ENCODE peak calls at places on chromosomes 3 and 15, in four cellular contexts. L is K562, G is HepG2, K is WTC11. W is an unnamed sample.
A peak's percentile ranks its signal among the peaks of the same experiment; 100 is the strongest.

GRCh38 chr15:73560501-73561117 is 72.6 kb downstream of the NPTN start:
- DNase-seq in L (peak; percentile 24), G (peak; percentile 61), K (no peak), W (peak; percentile 24)

GRCh38 chr3:71684752-71685151 is 40.5 kb downstream of the EIF4E3 start:
- DNase-seq in L (no peak), G (no peak), K (no peak), W (no peak)

GRCh38 chr3:8608791-8609171 is 35.8 kb downstream of the SSUH2 start:
- DNase-seq in L (no peak), G (no peak), K (no peak), W (no peak)

GRCh38 chr3:20622304-20622703 is 436.3 kb upstream of the SGO1 start:
- DNase-seq in L (no peak), G (no peak), K (no peak), W (no peak)

GRCh38 chr3:101936419-101937331 is 87.4 kb downstream of the NFKBIZ start:
- DNase-seq in L (no peak), G (no peak), K (no peak), W (no peak)

GRCh38 chr15:66841953-66842681 is 140.1 kb downstream of the SMAD6 start:
- DNase-seq in L (peak; percentile 75), G (peak; percentile 54), K (peak; percentile 67), W (peak; percentile 59)

GRCh38 chr3:132289311-132289710 is 27.9 kb upstream of the ACP3 start:
- DNase-seq in L (no peak), G (no peak), K (no peak), W (no peak)

GRCh38 chr3:149581681-149582349 is 76.0 kb downstream of the WWTR1 start:
- DNase-seq in L (no peak), G (no peak), K (no peak), W (no peak)

GRCh38 chr3:101381809-101382208 is 61.4 kb upstream of the IMPG2 start:
- DNase-seq in L (peak; percentile 8), G (peak; percentile 23), K (no peak), W (peak; percentile 47)

GRCh38 chr3:148087601-148088371 is 609.9 kb upstream of the AGTR1 start:
- DNase-seq in L (no peak), G (no peak), K (no peak), W (no peak)
- TF ChIP-seq SP1 in L (no peak), G (no peak), K (no peak), W (no peak)

DNA sequence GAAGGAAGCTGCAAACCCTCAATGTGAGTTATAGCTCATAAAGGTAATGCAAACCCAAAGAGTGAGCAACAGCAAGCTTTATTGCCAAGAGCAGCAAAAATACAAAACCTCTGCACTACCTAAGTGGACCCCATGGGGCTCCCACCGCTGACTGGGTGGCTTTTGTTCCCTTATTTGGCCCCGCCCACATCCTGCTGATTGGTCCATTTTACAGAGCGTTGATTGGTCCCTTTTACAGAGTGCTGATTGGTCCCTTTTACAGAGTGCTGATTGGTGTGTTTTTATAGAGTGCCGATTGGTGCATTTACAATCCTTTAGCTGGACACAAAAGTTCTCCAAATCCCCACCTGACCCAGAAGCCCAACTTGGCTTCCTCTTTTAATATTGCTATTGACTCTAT is 154.5 kb upstream of the NSMCE3 start:
- DNase-seq in L (peak; percentile 35), G (no peak), K (no peak), W (no peak)
- TF ChIP-seq SP1 in L (no peak), G (no peak), K (no peak), W (no peak)

DNA sequence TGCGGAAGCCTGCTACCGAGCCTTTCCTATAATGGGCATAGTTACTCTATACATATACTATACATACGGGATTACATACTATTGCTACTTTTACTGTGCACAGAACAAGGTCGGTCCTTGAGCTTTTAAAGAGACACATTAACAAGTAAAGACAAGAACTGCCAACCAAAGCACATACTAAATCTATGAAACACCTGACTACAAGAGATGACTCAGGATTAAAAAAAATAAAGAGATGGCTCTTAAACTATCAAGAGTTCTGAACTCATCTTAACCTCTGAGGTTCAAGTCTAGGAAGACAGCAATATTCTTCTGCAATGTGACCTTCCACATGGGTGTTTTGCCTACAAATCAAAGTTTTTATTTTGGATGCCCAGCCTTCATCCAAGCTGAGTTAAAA is 106.8 kb downstream of the TNIK start:
- DNase-seq in L (no peak), G (no peak), K (no peak), W (no peak)
- TF ChIP-seq SP1 in L (no peak), G (no peak), K (no peak), W (no peak)

DNA sequence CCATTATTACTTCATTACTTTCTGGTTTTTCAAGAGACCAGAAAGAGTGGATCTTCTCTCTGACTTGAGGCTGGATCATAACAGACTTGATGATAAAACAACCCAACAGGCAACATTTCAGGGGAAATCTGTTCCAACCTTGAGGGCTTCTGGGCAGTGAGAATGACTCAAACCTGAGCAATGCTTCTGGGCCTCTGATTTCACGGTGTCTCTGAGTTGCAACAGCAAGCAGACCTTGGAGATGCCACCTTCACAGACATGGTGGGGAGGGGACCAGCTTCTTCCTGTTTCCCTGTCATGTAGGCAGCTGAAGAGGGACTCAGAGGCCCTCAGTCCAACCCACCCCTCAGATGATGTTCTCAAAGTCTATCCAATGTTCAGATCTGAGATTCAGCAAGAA is 104.0 kb downstream of the ABHD5 start:
- DNase-seq in L (no peak), G (no peak), K (no peak), W (no peak)
- TF ChIP-seq SP1 in L (no peak), G (no peak), K (no peak), W (no peak)

DNA sequence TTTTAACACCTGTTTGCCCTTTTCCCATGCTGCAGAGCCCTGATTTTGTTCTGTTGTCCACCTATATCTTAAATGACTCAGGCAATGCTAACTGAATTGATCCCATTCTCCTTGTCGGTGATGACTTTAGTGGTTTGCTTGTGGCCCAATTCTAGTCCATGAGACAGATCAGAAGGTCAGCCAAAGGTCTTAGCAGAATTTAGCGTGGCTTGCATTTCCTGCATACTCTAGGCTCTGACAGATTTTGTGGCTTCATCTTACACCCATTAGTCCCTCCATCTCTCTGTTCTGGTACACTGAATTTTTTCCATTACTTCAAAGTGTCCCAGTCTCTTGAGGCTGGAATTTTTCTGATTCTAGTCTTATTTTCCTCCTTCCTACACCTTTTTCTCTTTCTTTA is 161.9 kb downstream of the STAC start:
- DNase-seq in L (no peak), G (no peak), K (no peak), W (no peak)
- TF ChIP-seq SP1 in L (no peak), G (no peak), K (no peak), W (no peak)

GRCh38 chr15:70049701-70050445 is 47.8 kb downstream of the TLE3 start:
- DNase-seq in L (no peak), G (no peak), K (no peak), W (no peak)
- TF ChIP-seq SP1 in L (no peak), G (no peak), K (no peak), W (no peak)

DNA sequence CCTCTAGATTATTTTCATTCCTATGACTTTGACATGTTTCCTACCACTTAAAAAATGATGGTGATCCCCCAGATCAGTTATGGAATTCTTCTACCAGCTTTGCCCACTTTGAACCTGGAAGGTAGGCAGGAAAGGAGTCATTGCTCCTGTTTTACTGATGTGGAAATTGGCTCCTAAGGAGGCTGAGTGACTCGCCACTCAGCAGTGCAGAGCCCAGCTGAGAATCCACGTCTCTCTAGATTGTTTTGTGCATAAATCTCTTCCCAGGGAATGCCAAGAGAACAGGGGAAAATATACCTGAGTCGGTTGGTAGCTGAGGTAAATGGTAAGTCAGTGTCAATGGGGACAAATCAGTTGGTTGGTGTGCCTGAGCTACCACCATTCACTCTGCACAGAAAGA is 4.7 kb downstream of the LTF start:
- DNase-seq in L (no peak), G (no peak), K (no peak), W (no peak)
- TF ChIP-seq SP1 in L (no peak), G (no peak), K (no peak), W (no peak)

GRCh38 chr3:120394343-120394742 is 45.2 kb upstream of the LRRC58 start:
- DNase-seq in L (no peak), G (no peak), K (no peak), W (no peak)
- TF ChIP-seq SP1 in L (no peak), G (no peak), K (no peak), W (no peak)

GRCh38 chr15:58474741-58475323 is 43.0 kb downstream of the LIPC start:
- DNase-seq in L (no peak), G (no peak), K (no peak), W (no peak)
- TF ChIP-seq SP1 in L (no peak), G (no peak), K (no peak), W (no peak)

W was measured in HEK293T.